ENCODE peak calls at places on chromosome X, in five cellular contexts. T is WTC11, X is H1, G is GM12878, E is K562. F is an unnamed sample.

GRCh38 chrX:153646620-153647373 is at the start of gene DUSP9:
- DNase-seq in E (peak), X (no peak), G (no peak), T (peak), F (peak)

GRCh38 chrX:12610079-12610478 is 181.1 kb upstream of the PRPS2 start:
- DNase-seq in X (no peak), T (no peak), G (no peak), E (no peak), F (no peak)

GRCh38 chrX:106931831-106932491 is 11.8 kb downstream of the CLDN2 start:
- DNase-seq in T (no peak), E (no peak), X (no peak), G (no peak), F (peak)

GRCh38 chrX:115337735-115338134 is 48.2 kb downstream of the LUZP4 start:
- DNase-seq in G (no peak), X (no peak), T (no peak), E (no peak), F (no peak)

GRCh38 chrX:143472334-143472938 is 44.8 kb downstream of the SPANXN3 start:
- DNase-seq in X (no peak), T (no peak), G (no peak), E (no peak), F (no peak)

GRCh38 chrX:51894697-51895336 is 1.4 kb downstream of the MAGED1 start:
- DNase-seq in X (peak), T (peak), E (no peak), G (no peak), F (no peak)

GRCh38 chrX:11733614-11734013 is 24.4 kb upstream of the MSL3 start:
- DNase-seq in X (no peak), E (no peak), T (no peak), G (no peak), F (no peak)

GRCh38 chrX:9873952-9874351 is 87.7 kb downstream of the SHROOM2 start:
- DNase-seq in G (no peak), T (peak), X (peak), E (peak), F (peak)

GRCh38 chrX:31546130-31546529 is 474.3 kb upstream of the FTHL17 start:
- DNase-seq in T (no peak), E (peak), G (no peak), X (no peak), F (no peak)

GRCh38 chrX:122238801-122239200 is 945.3 kb upstream of the GRIA3 start:
- DNase-seq in T (no peak), E (no peak), G (no peak), X (no peak), F (no peak)

GRCh38 chrX:24364326-24364725 is 3.9 kb downstream of the SUPT20HL1 start:
- DNase-seq in E (no peak), T (no peak), X (no peak), G (no peak), F (no peak)

GRCh38 chrX:9907645-9908387 is 59.3 kb upstream of the CLDN34 start:
- DNase-seq in X (no peak), T (no peak), E (no peak), G (no peak), F (no peak)

GRCh38 chrX:56728752-56729151 is 291 bp upstream of the NBDY start:
- DNase-seq in X (no peak), E (peak), G (no peak), T (no peak), F (no peak)

GRCh38 chrX:13151806-13152510 is 107.5 kb upstream of the FAM9C start:
- DNase-seq in E (no peak), X (no peak), G (no peak), T (no peak), F (no peak)

GRCh38 chrX:8272846-8273245 is 101.8 kb upstream of the VCX2 start:
- DNase-seq in T (no peak), E (no peak), X (no peak), G (no peak), F (no peak)

GRCh38 chrX:48511561-48511960 is 2.8 kb downstream of the PORCN start:
- DNase-seq in E (no peak), T (peak), G (no peak), X (peak), F (no peak)

GRCh38 chrX:113929004-113929403 is 654.9 kb upstream of the HTR2C start:
- DNase-seq in X (peak), E (peak), G (no peak), T (peak), F (peak)

GRCh38 chrX:48487362-48487785 is 11.4 kb downstream of the FTSJ1 start:
- DNase-seq in E (peak), X (no peak), T (no peak), G (no peak), F (peak)

GRCh38 chrX:127459784-127460183 is 592.4 kb downstream of the ACTRT1 start:
- DNase-seq in X (peak), T (peak), G (no peak), E (no peak), F (no peak)

GRCh38 chrX:118562574-118563164 is 67.1 kb downstream of the DOCK11 start:
- DNase-seq in X (no peak), G (no peak), E (peak), T (no peak), F (no peak)

GRCh38 chrX:126770179-126770578 is 49.4 kb upstream of the PRR32 start:
- DNase-seq in X (no peak), T (no peak), E (peak), G (no peak), F (no peak)

GRCh38 chrX:22666441-22666840 is 333.3 kb upstream of the DDX53 start:
- DNase-seq in G (no peak), E (peak), T (peak), X (peak), F (peak)

GRCh38 chrX:101252634-101253033 is 33.0 kb downstream of the DRP2 start:
- DNase-seq in G (no peak), X (no peak), T (no peak), E (no peak), F (no peak)

GRCh38 chrX:1807301-1807731 is 192.5 kb downstream of the ASMT start:
- DNase-seq in T (peak), G (no peak), X (peak), E (no peak), F (no peak)

GRCh38 chrX:137081239-137081638 is 47.4 kb upstream of the GPR101 start:
- DNase-seq in T (no peak), X (no peak), E (no peak), G (no peak), F (no peak)

GRCh38 chrX:71170660-71171059 is 26.0 kb downstream of the NLGN3 start:
- DNase-seq in T (no peak), E (peak), G (no peak), X (no peak), F (no peak)

GRCh38 chrX:43141885-43142284 is 363.9 kb upstream of the PPP1R2C start:
- DNase-seq in G (no peak), E (no peak), T (no peak), X (no peak), F (no peak)

GRCh38 chrX:141724186-141724585 is 25.6 kb upstream of the SPANXD start:
- DNase-seq in X (no peak), T (no peak), G (no peak), E (no peak), F (no peak)

GRCh38 chrX:143633530-143634372 is 2.1 kb downstream of the SLITRK4 start:
- DNase-seq in E (no peak), G (no peak), T (no peak), X (peak), F (no peak)

GRCh38 chrX:35115205-35115604 is 172.6 kb downstream of the FAM47B start:
- DNase-seq in T (no peak), G (no peak), X (no peak), E (no peak), F (no peak)

GRCh38 chrX:29858714-29859113 is 356.6 kb upstream of the MAGEB2 start:
- DNase-seq in T (no peak), X (no peak), E (no peak), G (no peak), F (no peak)

GRCh38 chrX:134664202-134664601 is 5.9 kb upstream of the PLAC1 start:
- DNase-seq in G (no peak), X (no peak), T (no peak), E (no peak), F (no peak)

GRCh38 chrX:127187095-127187494 is 367.6 kb downstream of the PRR32 start:
- DNase-seq in G (no peak), X (no peak), E (no peak), T (no peak), F (no peak)

GRCh38 chrX:12319012-12319519 is 180.8 kb downstream of the FRMPD4 start:
- DNase-seq in G (no peak), X (no peak), E (no peak), T (no peak), F (no peak)

GRCh38 chrX:151488677-151489076 is 74.8 kb upstream of the PASD1 start:
- DNase-seq in X (peak), T (peak), E (peak), G (no peak), F (peak)

GRCh38 chrX:136477026-136477425 is 10.7 kb upstream of the BRS3 start:
- DNase-seq in G (no peak), T (no peak), X (no peak), E (no peak), F (no peak)

GRCh38 chrX:87621697-87622096 is 104.1 kb downstream of the KLHL4 start:
- DNase-seq in X (no peak), T (no peak), G (no peak), E (peak), F (no peak)

GRCh38 chrX:71100581-71101505 is 5.2 kb downstream of the FOXO4 start:
- DNase-seq in T (no peak), G (no peak), E (peak), X (no peak), F (no peak)

GRCh38 chrX:64204701-64205440 is 637 bp downstream of the AMER1 start:
- DNase-seq in T (peak), E (peak), G (no peak), X (peak), F (peak)

GRCh38 chrX:119374736-119375135 is 24.4 kb upstream of the SLC25A43 start:
- DNase-seq in X (no peak), G (no peak), T (no peak), E (no peak), F (no peak)

GRCh38 chrX:68897118-68897517 is 68.3 kb downstream of the EFNB1 start:
- DNase-seq in E (peak), G (no peak), T (no peak), X (no peak), F (no peak)
- TF ChIP-seq ATF2 in E (no peak), G (no peak), T (no peak), X (no peak), F (no peak)

GRCh38 chrX:39974228-39974627 is 123.5 kb downstream of the BCOR start:
- DNase-seq in T (peak), G (no peak), E (no peak), X (no peak), F (peak)
- TF ChIP-seq ATF2 in T (no peak), G (no peak), E (no peak), X (no peak), F (no peak)

GRCh38 chrX:47278684-47279083 is 45.9 kb downstream of the USP11 start:
- DNase-seq in X (no peak), T (no peak), E (no peak), G (no peak), F (peak)

GRCh38 chrX:47285762-47286320 is 53.0 kb downstream of the USP11 start:
- DNase-seq in T (no peak), X (no peak), G (no peak), E (no peak), F (no peak)

DNA sequence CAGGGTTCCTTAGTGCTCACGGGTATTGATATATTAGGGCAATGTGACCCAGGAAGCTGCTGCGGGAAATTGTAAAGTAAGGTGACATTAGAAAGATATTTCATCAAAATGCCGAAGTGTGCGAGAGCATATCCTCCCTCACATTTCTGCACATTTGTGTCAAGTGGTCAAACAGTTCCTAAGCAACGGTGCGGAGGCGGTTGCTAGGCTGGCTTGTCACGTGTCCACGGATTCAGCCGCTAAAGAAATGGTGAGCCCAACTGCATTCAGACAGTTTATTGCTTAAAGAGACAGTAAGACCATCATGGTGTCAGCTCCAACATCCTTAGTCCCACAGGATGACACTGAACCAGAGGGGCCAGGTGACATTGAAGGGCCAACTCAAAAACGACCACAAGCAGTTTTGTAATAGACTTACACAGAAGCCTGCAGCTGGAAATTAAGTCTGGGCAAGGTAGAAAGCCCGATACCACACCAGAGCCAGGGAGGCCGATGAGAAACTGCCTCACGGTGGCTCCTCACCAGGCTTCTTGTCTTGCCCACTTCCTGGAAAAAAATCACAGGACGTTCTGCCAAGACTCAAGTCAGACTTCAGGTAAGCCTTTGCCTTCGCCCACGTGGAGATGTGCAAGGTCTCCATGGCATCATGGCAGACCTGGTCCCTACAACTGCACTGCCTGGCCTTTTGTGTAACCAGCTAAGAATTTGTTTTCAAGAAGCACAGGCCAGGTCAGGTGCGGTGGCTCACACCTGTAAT is 50.4 kb downstream of the USP11 start:
- DNase-seq in T (no peak), X (no peak), G (no peak), E (peak), F (peak)
- TF ChIP-seq ATF2 in T (no peak), X (no peak), G (no peak), E (no peak), F (no peak)

DNA sequence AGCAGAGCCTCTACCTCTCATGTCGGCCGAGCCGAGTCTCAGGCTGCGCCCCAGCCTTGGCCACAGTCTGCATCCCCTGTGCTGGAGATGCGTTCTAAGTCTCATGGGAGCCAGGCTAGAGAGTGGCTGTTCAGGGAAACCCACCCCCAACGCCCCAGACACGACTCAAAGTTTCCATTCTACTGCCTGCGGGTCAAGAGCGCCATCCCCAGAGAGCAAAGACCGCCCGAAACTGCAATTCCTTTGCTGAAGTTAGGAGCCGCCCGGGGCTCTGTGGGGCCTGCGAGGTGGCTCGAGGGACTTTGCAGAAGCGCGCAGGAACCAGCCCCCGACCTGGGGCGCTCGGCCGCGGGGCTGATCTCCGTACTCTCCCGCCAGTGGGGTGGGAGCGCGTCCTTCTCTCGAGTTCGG is 10.0 kb upstream of the ELF4 start:
- DNase-seq in X (no peak), T (peak), G (no peak), E (peak), F (no peak)
- TF ChIP-seq ATF2 in X (no peak), T (no peak), G (no peak), E (no peak), F (no peak)

DNA sequence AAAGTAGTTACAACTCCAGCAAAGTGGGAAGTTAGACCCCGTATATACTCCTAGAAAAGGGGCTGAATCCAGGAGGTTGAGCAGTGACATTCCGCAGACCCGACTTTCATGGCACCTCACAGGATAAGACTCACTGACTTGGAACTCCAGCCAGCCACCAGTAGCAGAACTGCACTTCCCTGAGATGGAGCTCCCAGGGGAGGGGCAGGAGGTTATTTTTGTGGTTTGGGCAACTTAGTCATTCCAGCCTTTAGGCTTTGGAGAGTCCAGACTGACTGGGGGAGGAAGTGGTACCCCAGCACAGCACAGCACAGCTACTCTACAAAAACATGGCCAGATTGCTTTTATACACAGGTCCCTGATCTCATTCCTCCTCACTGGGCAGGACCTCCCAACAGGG is 319.1 kb downstream of the PCDH19 start:
- DNase-seq in X (no peak), G (no peak), E (no peak), T (no peak), F (no peak)
- TF ChIP-seq ATF2 in X (no peak), G (no peak), E (no peak), T (no peak), F (no peak)

DNA sequence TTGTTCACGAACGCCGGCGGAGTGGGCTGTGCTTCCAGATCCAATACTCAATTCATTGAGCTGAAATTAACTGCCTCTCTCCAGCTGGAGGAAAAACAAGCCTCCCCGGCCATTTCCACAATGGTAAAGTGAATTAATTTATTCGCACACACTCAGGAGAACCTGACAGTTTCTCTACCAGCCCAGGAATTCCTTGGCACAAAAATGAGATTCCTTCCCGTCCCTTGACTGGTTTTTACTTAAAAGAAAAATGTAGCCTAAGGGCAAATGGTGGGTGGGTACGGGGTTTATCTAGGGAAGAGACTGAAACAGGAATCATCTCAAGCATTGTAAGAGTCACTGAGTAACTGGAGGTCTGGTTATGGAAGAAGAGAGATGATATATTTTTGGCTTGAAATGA is 102.7 kb downstream of the VCX3A start:
- DNase-seq in X (no peak), G (no peak), T (no peak), E (no peak), F (no peak)
- TF ChIP-seq ATF2 in X (no peak), G (no peak), T (no peak), E (no peak), F (no peak)

F was measured in HepG2.